ENCODE peak calls at places on chromosomes 6 and 20, in five cellular contexts. A is A549; W is non-pigmented ciliary epithelial cell; G is stimulated activated CD4-positive, alpha-beta T cell treated with anti-CD3 and anti-CD28 coated beads, Interleukin-2, amount 100 ng/mL, for 48 hours; V is tibial artery. I is an unnamed sample.

GRCh38 chr6:56536536-56536935 is 106.2 kb downstream of the DST start:
- DNase-seq in A (no peak), W (no peak), G (no peak), V (no peak), I (no peak)

GRCh38 chr6:169964440-169965212 is 213.2 kb downstream of the ERMARD start:
- DNase-seq in A (no peak), W (no peak), G (no peak), V (no peak), I (no peak)

GRCh38 chr20:46316984-46317684 is 8.8 kb upstream of the CDH22 start:
- DNase-seq in A (no peak), W (no peak), G (no peak), V (no peak), I (no peak)

GRCh38 chr20:3430376-3431069 is 23.1 kb upstream of the DNAAF9 start:
- DNase-seq in A (no peak), W (no peak), G (no peak), V (peak), I (no peak)

GRCh38 chr6:5085638-5086293 is 625 bp downstream of the PPP1R3G start:
- DNase-seq in A (peak), W (no peak), G (no peak), V (peak), I (no peak)

GRCh38 chr20:50192364-50193168 is 1.9 kb downstream of the CEBPB start:
- DNase-seq in A (peak), W (no peak), G (peak), V (peak), I (peak)

GRCh38 chr6:47111685-47112084 is 69.6 kb upstream of the ADGRF1 start:
- DNase-seq in A (peak), W (no peak), G (no peak), V (no peak), I (no peak)

GRCh38 chr6:105509506-105510331 is 106.8 kb upstream of the PREP start:
- DNase-seq in A (peak), W (no peak), G (no peak), V (no peak), I (no peak)

GRCh38 chr20:47237715-47238114 is 118.8 kb downstream of the ZMYND8 start:
- DNase-seq in A (no peak), W (no peak), G (no peak), V (no peak), I (no peak)